ENCODE peak calls at places on chromosomes 1 and 21, in nine cellular contexts. One of them, this sample, is unnamed.

GRCh38 chr1:15384301-15384901 is 25.3 kb upstream of the EFHD2 start:
- DNase-seq in type B pancreatic cell: no peak
- DNase-seq in spleen: no peak
- DNase-seq in choroid plexus epithelial cell: peak
- DNase-seq in MCF 10A: no peak
- DNase-seq in PC-3: no peak
- DNase-seq in brain microvascular endothelial cell: no peak
- DNase-seq in Peyer's patch: no peak
- DNase-seq in neural progenitor cell: peak
- DNase-seq in this sample: peak

GRCh38 chr1:228882041-228882784 is 146.9 kb downstream of the RHOU start:
- DNase-seq in type B pancreatic cell: no peak
- DNase-seq in spleen: no peak
- DNase-seq in choroid plexus epithelial cell: no peak
- DNase-seq in MCF 10A: no peak
- DNase-seq in PC-3: no peak
- DNase-seq in brain microvascular endothelial cell: no peak
- DNase-seq in Peyer's patch: no peak
- DNase-seq in neural progenitor cell: no peak
- DNase-seq in this sample: no peak

GRCh38 chr1:94384485-94385353 is 33.5 kb upstream of the ABCD3 start:
- DNase-seq in type B pancreatic cell: no peak
- DNase-seq in spleen: no peak
- DNase-seq in choroid plexus epithelial cell: no peak
- DNase-seq in MCF 10A: no peak
- DNase-seq in PC-3: peak
- DNase-seq in brain microvascular endothelial cell: no peak
- DNase-seq in Peyer's patch: peak
- DNase-seq in neural progenitor cell: peak
- DNase-seq in this sample: no peak

GRCh38 chr1:234932506-234932905 is 196.1 kb downstream of the TOMM20 start:
- DNase-seq in type B pancreatic cell: no peak
- DNase-seq in spleen: no peak
- DNase-seq in choroid plexus epithelial cell: no peak
- DNase-seq in MCF 10A: no peak
- DNase-seq in PC-3: no peak
- DNase-seq in brain microvascular endothelial cell: no peak
- DNase-seq in Peyer's patch: no peak
- DNase-seq in neural progenitor cell: no peak
- DNase-seq in this sample: no peak

GRCh38 chr1:76095800-76096199 is 21.3 kb downstream of the ST6GALNAC3 start:
- DNase-seq in type B pancreatic cell: no peak
- DNase-seq in spleen: no peak
- DNase-seq in choroid plexus epithelial cell: no peak
- DNase-seq in MCF 10A: no peak
- DNase-seq in PC-3: no peak
- DNase-seq in brain microvascular endothelial cell: no peak
- DNase-seq in Peyer's patch: no peak
- DNase-seq in neural progenitor cell: no peak
- DNase-seq in this sample: no peak

GRCh38 chr1:115838805-115839705 is 1.9 kb downstream of the NHLH2 start:
- DNase-seq in type B pancreatic cell: no peak
- DNase-seq in spleen: no peak
- DNase-seq in choroid plexus epithelial cell: peak
- DNase-seq in MCF 10A: peak
- DNase-seq in PC-3: no peak
- DNase-seq in brain microvascular endothelial cell: no peak
- DNase-seq in Peyer's patch: no peak
- DNase-seq in neural progenitor cell: peak
- DNase-seq in this sample: peak

GRCh38 chr21:42360317-42360716 is 6.0 kb downstream of the TFF1 start:
- DNase-seq in type B pancreatic cell: no peak
- DNase-seq in spleen: peak
- DNase-seq in choroid plexus epithelial cell: no peak
- DNase-seq in MCF 10A: no peak
- DNase-seq in PC-3: peak
- DNase-seq in brain microvascular endothelial cell: no peak
- DNase-seq in Peyer's patch: peak
- DNase-seq in neural progenitor cell: no peak
- DNase-seq in this sample: no peak

GRCh38 chr1:31712041-31712440 is 8.2 kb upstream of the COL16A1 start:
- DNase-seq in type B pancreatic cell: no peak
- DNase-seq in spleen: no peak
- DNase-seq in choroid plexus epithelial cell: peak
- DNase-seq in MCF 10A: no peak
- DNase-seq in PC-3: no peak
- DNase-seq in brain microvascular endothelial cell: peak
- DNase-seq in Peyer's patch: no peak
- DNase-seq in neural progenitor cell: no peak
- DNase-seq in this sample: no peak

GRCh38 chr1:207088161-207088560 is 499 bp upstream of the C4BPB start:
- DNase-seq in type B pancreatic cell: no peak
- DNase-seq in spleen: no peak
- DNase-seq in choroid plexus epithelial cell: peak
- DNase-seq in MCF 10A: no peak
- DNase-seq in PC-3: no peak
- DNase-seq in brain microvascular endothelial cell: no peak
- DNase-seq in Peyer's patch: no peak
- DNase-seq in neural progenitor cell: no peak
- DNase-seq in this sample: no peak

DNA sequence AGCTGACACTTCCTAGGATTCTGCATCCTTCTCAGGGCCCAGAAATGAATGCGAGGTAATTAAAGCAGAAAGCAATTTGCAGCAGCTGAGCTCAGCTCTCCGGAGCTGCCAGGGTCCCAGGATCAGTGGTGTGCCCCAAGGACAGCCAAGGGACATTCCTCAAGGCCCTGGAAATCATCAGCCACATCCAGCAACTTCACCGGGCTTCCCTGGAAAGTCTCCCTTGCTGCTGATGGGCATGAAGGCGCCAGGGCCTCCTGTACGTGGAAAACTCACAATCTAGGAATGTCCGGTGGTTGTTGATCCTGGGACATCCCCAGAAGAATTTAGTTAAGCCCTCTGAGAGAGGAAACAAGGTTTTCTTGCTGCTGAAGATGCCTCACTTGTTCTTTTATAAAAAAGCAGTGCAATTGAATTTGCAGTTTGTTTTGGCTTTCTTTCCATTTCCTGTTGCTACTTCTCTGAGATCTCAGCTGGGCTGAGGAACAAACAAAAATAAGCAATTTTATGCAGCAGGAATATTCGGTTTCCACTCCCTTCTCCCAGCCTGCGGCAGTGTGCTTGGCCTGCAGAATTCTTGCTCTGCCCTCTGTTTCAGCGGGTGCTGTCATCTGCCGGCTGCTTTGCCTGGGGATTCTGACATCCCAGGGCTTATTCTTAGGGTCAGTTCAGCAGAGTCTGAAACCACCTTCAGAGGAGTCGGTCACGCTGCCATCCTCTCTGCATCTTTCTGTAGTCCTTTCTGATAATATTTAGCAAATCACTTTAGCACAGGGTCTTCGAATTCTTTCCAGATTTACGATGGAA is 85.9 kb downstream of the TCP10L start:
- DNase-seq in type B pancreatic cell: no peak
- DNase-seq in spleen: no peak
- DNase-seq in choroid plexus epithelial cell: peak
- DNase-seq in MCF 10A: peak
- DNase-seq in PC-3: peak
- DNase-seq in brain microvascular endothelial cell: peak
- DNase-seq in Peyer's patch: no peak
- DNase-seq in neural progenitor cell: peak
- DNase-seq in this sample: no peak
- TF ChIP-seq CTCF in type B pancreatic cell: no peak
- TF ChIP-seq CTCF in spleen: no peak
- TF ChIP-seq CTCF in choroid plexus epithelial cell: peak
- TF ChIP-seq CTCF in MCF 10A: no peak
- TF ChIP-seq CTCF in PC-3: no peak
- TF ChIP-seq CTCF in brain microvascular endothelial cell: peak
- TF ChIP-seq CTCF in Peyer's patch: no peak
- TF ChIP-seq CTCF in neural progenitor cell: no peak
- TF ChIP-seq CTCF in this sample: no peak

GRCh38 chr1:29669912-29670311 is 433.6 kb downstream of the PTPRU start:
- DNase-seq in type B pancreatic cell: peak
- DNase-seq in spleen: no peak
- DNase-seq in choroid plexus epithelial cell: no peak
- DNase-seq in MCF 10A: no peak
- DNase-seq in PC-3: no peak
- DNase-seq in brain microvascular endothelial cell: no peak
- DNase-seq in Peyer's patch: no peak
- DNase-seq in neural progenitor cell: no peak
- DNase-seq in this sample: no peak
- TF ChIP-seq CTCF in type B pancreatic cell: no peak
- TF ChIP-seq CTCF in spleen: no peak
- TF ChIP-seq CTCF in choroid plexus epithelial cell: no peak
- TF ChIP-seq CTCF in MCF 10A: no peak
- TF ChIP-seq CTCF in PC-3: no peak
- TF ChIP-seq CTCF in brain microvascular endothelial cell: no peak
- TF ChIP-seq CTCF in Peyer's patch: no peak
- TF ChIP-seq CTCF in neural progenitor cell: no peak
- TF ChIP-seq CTCF in this sample: no peak

DNA sequence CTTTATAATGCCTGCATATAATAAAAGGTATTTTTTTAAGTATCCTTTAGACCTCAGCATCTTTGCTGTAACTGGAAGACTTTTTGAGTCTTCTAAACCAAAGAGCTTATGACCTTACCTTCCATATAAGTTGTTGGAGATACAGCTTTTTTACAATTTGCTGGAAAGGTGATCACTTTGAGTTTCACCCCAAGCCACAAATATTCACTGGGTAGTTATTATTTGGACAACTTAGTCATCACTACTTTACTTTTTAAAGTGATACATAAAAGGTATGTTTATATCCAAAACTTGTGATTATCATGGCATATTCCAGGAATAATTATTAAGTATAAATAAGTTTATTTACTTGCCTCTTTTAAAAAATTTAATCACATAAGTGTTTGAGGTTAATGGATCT is 246.7 kb upstream of the NRIP1 start:
- DNase-seq in type B pancreatic cell: no peak
- DNase-seq in spleen: no peak
- DNase-seq in choroid plexus epithelial cell: no peak
- DNase-seq in MCF 10A: no peak
- DNase-seq in PC-3: peak
- DNase-seq in brain microvascular endothelial cell: no peak
- DNase-seq in Peyer's patch: no peak
- DNase-seq in neural progenitor cell: no peak
- DNase-seq in this sample: no peak
- TF ChIP-seq CTCF in type B pancreatic cell: no peak
- TF ChIP-seq CTCF in spleen: no peak
- TF ChIP-seq CTCF in choroid plexus epithelial cell: no peak
- TF ChIP-seq CTCF in MCF 10A: no peak
- TF ChIP-seq CTCF in PC-3: no peak
- TF ChIP-seq CTCF in brain microvascular endothelial cell: no peak
- TF ChIP-seq CTCF in Peyer's patch: no peak
- TF ChIP-seq CTCF in neural progenitor cell: no peak
- TF ChIP-seq CTCF in this sample: no peak

DNA sequence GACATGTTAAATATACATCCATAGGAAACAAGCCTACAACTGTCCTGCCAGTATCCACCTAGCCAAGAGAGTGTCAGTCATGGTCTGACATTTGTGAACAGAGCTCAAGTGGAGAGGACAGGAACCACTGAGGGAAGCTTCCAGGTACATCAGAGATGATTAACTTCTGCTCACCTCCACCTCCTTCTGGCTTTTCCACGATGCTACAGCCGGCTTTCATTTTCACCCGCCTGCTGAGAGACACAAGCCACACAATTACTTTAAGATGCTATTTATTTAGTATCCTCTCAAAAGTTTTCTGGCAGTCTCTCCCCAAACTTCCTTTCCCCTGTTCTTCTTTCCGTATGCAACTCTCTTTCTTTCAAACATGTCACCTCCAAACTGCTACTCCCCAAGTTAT is 2.1 kb downstream of the ETV3 start:
- DNase-seq in type B pancreatic cell: no peak
- DNase-seq in spleen: no peak
- DNase-seq in choroid plexus epithelial cell: peak
- DNase-seq in MCF 10A: no peak
- DNase-seq in PC-3: no peak
- DNase-seq in brain microvascular endothelial cell: no peak
- DNase-seq in Peyer's patch: no peak
- DNase-seq in neural progenitor cell: no peak
- DNase-seq in this sample: no peak
- TF ChIP-seq CTCF in type B pancreatic cell: no peak
- TF ChIP-seq CTCF in spleen: no peak
- TF ChIP-seq CTCF in choroid plexus epithelial cell: peak
- TF ChIP-seq CTCF in MCF 10A: no peak
- TF ChIP-seq CTCF in PC-3: peak
- TF ChIP-seq CTCF in brain microvascular endothelial cell: peak
- TF ChIP-seq CTCF in Peyer's patch: peak
- TF ChIP-seq CTCF in neural progenitor cell: no peak
- TF ChIP-seq CTCF in this sample: no peak